ENCODE peak calls at places on chromosomes 5 and 9, in eight cellular contexts. S is mesothelial cell of epicardium; V is NCI-H1417; O is NCI-H2171 treated with DMSO at 0.1 percent for 48 hours; I is lung microvascular endothelial cell; K is posterior cingulate gyrus; D is left lobe of liver; B is stimulated activated CD4-positive, alpha-beta T cell treated with anti-CD3 and anti-CD28 coated beads, Interleukin-12 subunit alpha, Interleukin-12 subunit beta, amount 100 ng/mL, for 4 hours. F is an unnamed sample.

GRCh38 chr9:38437193-38437823 is 13.1 kb upstream of the IGFBPL1 start:
- DNase-seq in I (no peak), V (no peak), S (no peak), D (no peak), B (no peak), K (no peak), O (no peak), F (peak)

GRCh38 chr9:101625871-101626270 is 31.1 kb upstream of the PPP3R2 start:
- DNase-seq in S (no peak), O (no peak), B (no peak), D (no peak), V (no peak), I (no peak), K (no peak), F (no peak)

GRCh38 chr5:38888023-38888422 is 42.2 kb downstream of the OSMR start:
- DNase-seq in K (no peak), D (no peak), S (no peak), I (no peak), V (no peak), O (no peak), B (no peak), F (no peak)

GRCh38 chr9:113138760-113139159 is 12.0 kb upstream of the SLC31A2 start:
- DNase-seq in K (no peak), D (no peak), V (no peak), I (no peak), O (no peak), S (no peak), B (no peak), F (no peak)

GRCh38 chr5:129172561-129172960 is 78.0 kb downstream of the ISOC1 start:
- DNase-seq in K (no peak), S (no peak), B (no peak), O (no peak), V (peak), D (no peak), I (no peak), F (peak)

GRCh38 chr9:13478637-13479036 is 199.1 kb upstream of the MPDZ start:
- DNase-seq in O (no peak), B (no peak), D (no peak), I (no peak), S (no peak), K (no peak), V (no peak), F (no peak)

GRCh38 chr5:73897886-73898285 is 271.9 kb downstream of the ARHGEF28 start:
- DNase-seq in O (no peak), V (no peak), I (no peak), K (no peak), B (no peak), D (no peak), S (no peak), F (no peak)

GRCh38 chr9:21708225-21708624 is 94.2 kb upstream of the MTAP start:
- DNase-seq in K (no peak), B (no peak), O (no peak), I (no peak), S (no peak), D (no peak), V (no peak), F (no peak)

GRCh38 chr5:55234171-55234700 is 828 bp upstream of the CCNO start:
- DNase-seq in V (peak), I (peak), S (no peak), D (no peak), O (peak), K (peak), B (no peak), F (peak)

GRCh38 chr5:20360243-20360642 is 372.2 kb upstream of the CDH18 start:
- DNase-seq in O (peak), S (no peak), D (no peak), K (no peak), I (no peak), V (no peak), B (no peak), F (no peak)

GRCh38 chr5:79471556-79471955 is 42.4 kb downstream of the HOMER1 start:
- DNase-seq in D (no peak), S (no peak), O (no peak), K (no peak), V (peak), I (no peak), B (no peak), F (no peak)

GRCh38 chr9:94936411-94936810 is 209.9 kb downstream of the AOPEP start:
- DNase-seq in I (no peak), S (no peak), D (no peak), K (no peak), B (no peak), O (no peak), V (no peak), F (no peak)

GRCh38 chr9:125586173-125586512 is 120.9 kb downstream of the MAPKAP1 start:
- DNase-seq in K (no peak), S (no peak), I (no peak), V (peak), D (no peak), O (no peak), B (no peak), F (no peak)

GRCh38 chr9:136280535-136281315 is 23.2 kb downstream of the CCDC187 start:
- DNase-seq in D (no peak), S (no peak), O (no peak), I (no peak), B (no peak), V (no peak), K (no peak), F (no peak)

GRCh38 chr5:94908889-94909480 is 290.5 kb downstream of the SLF1 start:
- DNase-seq in B (no peak), D (no peak), O (no peak), S (no peak), K (no peak), I (peak), V (peak), F (peak)

F was measured in PC-3.